ENCODE peak calls at places on chromosomes 7 and 10, in nine cellular contexts. G, I, U, P, Z, J, D, Y and A are unnamed samples.

GRCh38 chr10:80196950-80197315 is 8.4 kb downstream of the ANXA11 start:
- DNase-seq in D (no peak), G (no peak), P (no peak), I (no peak), U (no peak), J (no peak), Y (no peak), Z (no peak), A (no peak)

GRCh38 chr7:148327379-148327778 is 263.2 kb upstream of the C7orf33 start:
- DNase-seq in J (no peak), P (no peak), I (no peak), D (no peak), U (no peak), Y (no peak), G (no peak), Z (no peak), A (no peak)

GRCh38 chr7:116499168-116500070 is at the start of gene CAV2:
- DNase-seq in Z (no peak), Y (no peak), G (peak), I (peak), P (peak), J (peak), U (no peak), D (peak), A (peak)

GRCh38 chr10:111595173-111595572 is 518.3 kb downstream of the ADRA2A start:
- DNase-seq in Z (no peak), P (no peak), J (no peak), D (no peak), Y (no peak), U (no peak), G (no peak), I (no peak), A (no peak)

GRCh38 chr7:77747178-77747577 is 50.9 kb downstream of the RSBN1L start:
- DNase-seq in I (no peak), Z (no peak), U (no peak), J (no peak), D (no peak), G (no peak), P (no peak), Y (no peak), A (no peak)

GRCh38 chr7:92002720-92003119 is 62.1 kb downstream of the AKAP9 start:
- DNase-seq in U (no peak), D (no peak), I (no peak), J (no peak), Z (no peak), P (no peak), G (no peak), Y (no peak), A (no peak)

GRCh38 chr7:129843365-129843898 is 109.3 kb downstream of the UBE2H start:
- DNase-seq in Z (no peak), P (no peak), J (no peak), Y (no peak), I (no peak), G (no peak), U (no peak), D (no peak), A (no peak)

GRCh38 chr10:10804998-10805737 is 212.5 kb upstream of the CELF2 start:
- DNase-seq in Z (no peak), G (no peak), P (no peak), D (no peak), J (no peak), Y (peak), U (no peak), I (no peak), A (no peak)

GRCh38 chr10:97020452-97021400 is 165.0 kb downstream of the SLIT1 start:
- DNase-seq in G (no peak), D (peak), P (no peak), J (no peak), U (no peak), I (no peak), Y (no peak), Z (no peak), A (no peak)

GRCh38 chr10:9762966-9763656 is 1254.6 kb upstream of the CELF2 start:
- DNase-seq in G (no peak), J (no peak), D (no peak), Z (no peak), I (no peak), Y (peak), P (no peak), U (no peak), A (no peak)

GRCh38 chr7:1233328-1234048 is 816 bp downstream of the UNCX start:
- DNase-seq in G (no peak), Y (no peak), D (no peak), U (no peak), Z (no peak), P (no peak), I (no peak), J (no peak), A (no peak)

GRCh38 chr7:97342512-97342911 is 225.0 kb downstream of the SDHAF3 start:
- DNase-seq in U (no peak), P (peak), J (no peak), I (no peak), G (no peak), Y (no peak), D (no peak), Z (no peak), A (peak)

GRCh38 chr7:126541416-126541815 is 711.3 kb downstream of the GRM8 start:
- DNase-seq in Z (no peak), Y (no peak), D (no peak), J (no peak), I (no peak), U (no peak), P (no peak), G (no peak), A (no peak)